ENCODE peak calls at places on chromosomes 6 and 20, in five cellular contexts. M, P, U, C and V are unnamed samples.

GRCh38 chr6:88177961-88178464 is 11.9 kb upstream of the CNR1 start:
- DNase-seq in M (no peak), P (no peak), U (no peak), C (no peak), V (no peak)

GRCh38 chr6:156881687-156882629 is 104.8 kb downstream of the ARID1B start:
- DNase-seq in M (no peak), P (no peak), U (no peak), C (no peak), V (no peak)

GRCh38 chr6:65059568-65059967 is 647.5 kb downstream of the EYS start:
- DNase-seq in M (no peak), P (no peak), U (no peak), C (no peak), V (no peak)

GRCh38 chr20:37311710-37312355 is 22.4 kb downstream of the MANBAL start:
- DNase-seq in M (no peak), P (no peak), U (no peak), C (no peak), V (no peak)

GRCh38 chr20:33086052-33086722 is 6.7 kb downstream of the BPIFB4 start:
- DNase-seq in M (no peak), P (no peak), U (no peak), C (no peak), V (no peak)

GRCh38 chr6:30768634-30769087 is 24.3 kb upstream of the IER3 start:
- DNase-seq in M (no peak), P (no peak), U (no peak), C (no peak), V (no peak)

GRCh38 chr6:24154121-24154520 is 28.1 kb downstream of the NRSN1 start:
- DNase-seq in M (no peak), P (no peak), U (no peak), C (no peak), V (no peak)

GRCh38 chr6:127784468-127784867 is 116.4 kb downstream of the THEMIS start:
- DNase-seq in M (no peak), P (no peak), U (no peak), C (no peak), V (no peak)

GRCh38 chr20:60469829-60470228 is 511.6 kb downstream of the CDH26 start:
- DNase-seq in M (no peak), P (no peak), U (no peak), C (no peak), V (no peak)

GRCh38 chr6:138422861-138423260 is 18.8 kb downstream of the HEBP2 start:
- DNase-seq in M (no peak), P (no peak), U (no peak), C (no peak), V (no peak)

GRCh38 chr20:48684501-48685041 is 143.2 kb downstream of the PREX1 start:
- DNase-seq in M (no peak), P (no peak), U (no peak), C (no peak), V (no peak)

GRCh38 chr6:29926795-29927427 is 15.4 kb upstream of the HLA-A start:
- DNase-seq in M (no peak), P (peak), U (peak), C (no peak), V (peak)